ENCODE peak calls at places on chromosomes 4 and X, in five cellular contexts. W, B, I, L and V are unnamed samples.

GRCh38 chr4:116122131-116122530 is 963.2 kb downstream of the TRAM1L1 start:
- DNase-seq in W (no peak), L (peak; percentile 67), I (no peak), B (no peak), V (no peak)

GRCh38 chr4:8388471-8388870 is 52.1 kb downstream of the ACOX3 start:
- DNase-seq in W (no peak), L (no peak), B (no peak), I (no peak), V (no peak)

GRCh38 chrX:52353838-52354237 is 15.0 kb upstream of the XAGE2 start:
- DNase-seq in I (no peak), B (no peak), L (no peak), W (peak; percentile 28), V (no peak)

GRCh38 chrX:30824275-30824674 is 64.8 kb downstream of the TAB3 start:
- DNase-seq in W (no peak), I (no peak), L (no peak), B (no peak), V (no peak)

GRCh38 chrX:124018031-124018430 is 56.5 kb downstream of the STAG2 start:
- DNase-seq in B (peak; percentile 15), L (peak; percentile 14), I (no peak), W (no peak), V (no peak)

GRCh38 chrX:150871341-150871811 is 27.1 kb downstream of the CD99L2 start:
- DNase-seq in L (no peak), B (no peak), I (no peak), W (no peak), V (no peak)

GRCh38 chrX:19545651-19546050 is 30.3 kb upstream of the MAP3K15 start:
- DNase-seq in L (no peak), I (no peak), W (no peak), B (no peak), V (no peak)

GRCh38 chr4:12968345-12968744 is 515.8 kb downstream of the RAB28 start:
- DNase-seq in B (no peak), W (no peak), I (no peak), L (no peak), V (no peak)

GRCh38 chrX:48814722-48815121 is 11.6 kb upstream of the ERAS start:
- DNase-seq in B (no peak), I (no peak), W (no peak), L (no peak), V (no peak)

GRCh38 chr4:56187601-56188177 is 199.6 kb downstream of the AASDH start:
- DNase-seq in L (no peak), I (no peak), B (no peak), W (no peak), V (no peak)

GRCh38 chr4:113566015-113566795 is 195.3 kb downstream of the CAMK2D start:
- DNase-seq in I (no peak), L (no peak), B (no peak), W (no peak), V (no peak)

GRCh38 chr4:152937535-152938236 is 1.6 kb downstream of the FHDC1 start:
- DNase-seq in W (no peak), B (peak; percentile 40), I (no peak), L (peak; percentile 28), V (peak; percentile 33)

GRCh38 chrX:72094894-72095293 is 36.8 kb downstream of the RTL5 start:
- DNase-seq in B (peak; percentile 7), I (peak; percentile 36), L (peak; percentile 19), W (no peak), V (no peak)

GRCh38 chrX:107996124-107996523 is 14.0 kb upstream of the TEX13B start:
- DNase-seq in W (no peak), I (no peak), B (no peak), L (no peak), V (no peak)

GRCh38 chr4:23631255-23631950 is 258.4 kb downstream of the PPARGC1A start:
- DNase-seq in I (no peak), B (no peak), L (peak; percentile 5), W (no peak), V (no peak)

GRCh38 chrX:13597928-13598327 is 28.5 kb downstream of the EGFL6 start:
- DNase-seq in W (no peak), B (peak; percentile 63), I (no peak), L (no peak), V (peak; percentile 2)